ENCODE peak calls at places on chromosomes 6 and 20, in six cellular contexts. Y is CD4-positive, alpha-beta T cell; O is GM23248; C is naive thymus-derived CD8-positive, alpha-beta T cell; U is HTR-8/SVneo; V is DMS153. T is an unnamed sample.

GRCh38 chr20:48686238-48687096 is 141.3 kb downstream of the PREX1 start:
- DNase-seq in Y (no peak), O (peak), C (no peak), U (no peak), V (no peak), T (no peak)

GRCh38 chr6:47079638-47080037 is 37.5 kb upstream of the ADGRF1 start:
- DNase-seq in Y (no peak), O (no peak), C (no peak), U (no peak), V (no peak), T (no peak)

GRCh38 chr6:33670971-33671370 is 40.5 kb downstream of the UQCC2 start:
- DNase-seq in Y (no peak), O (no peak), C (no peak), U (no peak), V (no peak), T (no peak)

GRCh38 chr20:49717693-49718092 is 4.0 kb upstream of the B4GALT5 start:
- DNase-seq in Y (no peak), O (no peak), C (no peak), U (no peak), V (no peak), T (no peak)

GRCh38 chr6:74574794-74575193 is 631.1 kb downstream of the COL12A1 start:
- DNase-seq in Y (no peak), O (peak), C (no peak), U (no peak), V (no peak), T (no peak)

GRCh38 chr6:166950443-166950821 is 5.9 kb downstream of the RNASET2 start:
- DNase-seq in Y (no peak), O (no peak), C (no peak), U (no peak), V (no peak), T (no peak)

GRCh38 chr6:36685926-36686667 is 7.6 kb downstream of the CDKN1A start:
- DNase-seq in Y (no peak), O (no peak), C (no peak), U (no peak), V (no peak), T (no peak)

GRCh38 chr6:26294276-26294675 is 70.7 kb upstream of the BTN3A2 start:
- DNase-seq in Y (no peak), O (no peak), C (no peak), U (no peak), V (no peak), T (no peak)

GRCh38 chr6:6821639-6822261 is 233.2 kb downstream of the LY86 start:
- DNase-seq in Y (no peak), O (no peak), C (no peak), U (no peak), V (no peak), T (no peak)

T was measured in HS-5.